ENCODE peak calls at places on chromosomes 11 and 22, in four cellular contexts. D is WTC11, N is K562, O is GM12878. I is an unnamed sample.

GRCh38 chr22:21652547-21653545 is 10.7 kb downstream of the SDF2L1 start:
- DNase-seq in D (peak; percentile 60), N (peak; percentile 92), O (no peak), I (no peak)

GRCh38 chr22:38732251-38732815 is 23.5 kb downstream of the SUN2 start:
- DNase-seq in D (no peak), N (no peak), O (no peak), I (no peak)

GRCh38 chr22:24497879-24498278 is 2.7 kb downstream of the UPB1 start:
- DNase-seq in D (no peak), N (no peak), O (no peak), I (no peak)

GRCh38 chr22:46003271-46004091 is 26.5 kb upstream of the WNT7B start:
- DNase-seq in D (no peak), N (no peak), O (no peak), I (peak; percentile 54)

GRCh38 chr11:44535201-44535980 is 30.1 kb upstream of the CD82 start:
- DNase-seq in D (no peak), N (no peak), O (no peak), I (no peak)

GRCh38 chr11:114017723-114018122 is 41.8 kb upstream of the ZBTB16 start:
- DNase-seq in D (no peak), N (no peak), O (no peak), I (no peak)

GRCh38 chr11:77278595-77279506 is 22.6 kb downstream of the GDPD4 start:
- DNase-seq in D (no peak), N (no peak), O (no peak), I (no peak)

GRCh38 chr22:27682438-27682837 is 119.1 kb downstream of the MN1 start:
- DNase-seq in D (peak; percentile 73), N (peak; percentile 56), O (no peak), I (no peak)

GRCh38 chr22:46646531-46647211 is 26.5 kb downstream of the GRAMD4 start:
- DNase-seq in D (no peak), N (no peak), O (no peak), I (no peak)

GRCh38 chr22:48939441-48940265 is 888.0 kb downstream of the BRD1 start:
- DNase-seq in D (no peak), N (no peak), O (no peak), I (no peak)

GRCh38 chr11:115758011-115758410 is 253.8 kb upstream of the CADM1 start:
- DNase-seq in D (no peak), N (no peak), O (no peak), I (no peak)

DNA sequence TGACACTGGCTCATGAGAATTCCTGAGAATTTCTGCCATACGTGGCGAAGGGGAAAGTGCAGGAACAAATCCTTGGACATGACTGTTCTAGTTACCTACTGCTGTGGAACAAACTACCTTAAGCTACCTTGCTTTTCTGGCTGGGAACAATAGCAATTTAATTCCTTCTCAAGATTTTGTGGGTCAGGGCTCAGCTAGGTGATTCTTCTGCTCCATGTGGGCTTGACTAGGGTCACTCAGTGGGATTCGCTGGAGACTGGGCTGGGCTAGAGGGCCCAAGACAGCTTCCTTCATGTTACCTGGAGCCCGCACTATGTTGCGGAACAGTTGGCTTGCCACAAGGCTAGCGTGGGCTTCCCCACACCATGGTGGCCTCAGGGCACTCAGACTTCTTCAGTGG is 6.8 kb upstream of the STIP1 start:
- DNase-seq in D (no peak), N (no peak), O (no peak), I (no peak)
- TF ChIP-seq USF1 in D (no peak), N (no peak), O (no peak), I (no peak)

GRCh38 chr11:12140186-12140938 is 30.0 kb downstream of the MICAL2 start:
- DNase-seq in D (no peak), N (no peak), O (no peak), I (no peak)

GRCh38 chr11:12139144-12139881 is 28.9 kb downstream of the MICAL2 start:
- DNase-seq in D (no peak), N (no peak), O (no peak), I (no peak)

GRCh38 chr11:12135185-12135584 is 24.8 kb downstream of the MICAL2 start:
- DNase-seq in D (no peak), N (no peak), O (no peak), I (no peak)

GRCh38 chr11:12137005-12137690 is 26.8 kb downstream of the MICAL2 start:
- DNase-seq in D (no peak), N (no peak), O (no peak), I (no peak)

GRCh38 chr11:12137938-12138731 is 27.7 kb downstream of the MICAL2 start:
- DNase-seq in D (no peak), N (no peak), O (no peak), I (peak; percentile 38)
- TF ChIP-seq USF1 in D (no peak), N (no peak), O (no peak), I (no peak)

DNA sequence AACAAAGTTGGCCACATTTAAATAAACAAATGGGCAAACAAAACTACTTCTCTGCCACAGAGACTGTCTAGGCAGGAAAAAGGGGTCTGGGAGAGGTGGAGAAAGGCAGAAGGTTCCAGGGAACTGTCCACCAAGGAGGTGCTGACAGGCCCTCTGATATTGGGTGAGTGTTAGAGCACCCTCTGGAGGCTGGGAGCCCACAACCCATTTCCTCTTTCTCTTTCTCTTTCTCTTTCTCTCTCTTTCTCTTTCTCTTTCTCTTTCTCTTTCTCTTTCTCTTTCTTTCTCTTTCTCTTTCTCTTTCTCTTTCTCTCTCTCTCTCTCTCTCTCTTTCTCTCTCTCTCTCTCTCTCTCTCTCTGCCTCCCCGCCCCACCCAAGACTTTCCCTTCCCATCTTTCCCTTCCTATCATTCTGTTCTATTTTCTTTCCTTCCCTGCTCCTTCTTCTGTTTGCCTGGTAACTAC is 912.8 kb downstream of the DLG2 start:
- DNase-seq in D (peak; percentile 87), N (peak; percentile 15), O (no peak), I (peak; percentile 26)
- TF ChIP-seq USF1 in D (no peak), N (no peak), O (no peak), I (no peak)

GRCh38 chr11:102240502-102240901 is 76.8 kb upstream of the BIRC3 start:
- DNase-seq in D (no peak), N (no peak), O (no peak), I (no peak)
- TF ChIP-seq USF1 in D (no peak), N (no peak), O (no peak), I (no peak)

GRCh38 chr22:20464096-20464614 is 26.5 kb upstream of the SCARF2 start:
- DNase-seq in D (no peak), N (no peak), O (no peak), I (no peak)

GRCh38 chr22:20464912-20465758 is 27.5 kb upstream of the SCARF2 start:
- DNase-seq in D (no peak), N (no peak), O (no peak), I (no peak)

GRCh38 chr22:20465759-20466077 is 28.1 kb upstream of the SCARF2 start:
- DNase-seq in D (no peak), N (no peak), O (no peak), I (no peak)

GRCh38 chr22:20466659-20467379 is 28.8 kb downstream of the KLHL22 start:
- DNase-seq in D (no peak), N (no peak), O (no peak), I (no peak)

GRCh38 chr22:20463324-20464095 is 25.9 kb upstream of the SCARF2 start:
- DNase-seq in D (no peak), N (no peak), O (no peak), I (no peak)
- TF ChIP-seq USF1 in D (no peak), N (no peak), O (no peak), I (no peak)

GRCh38 chr11:119091083-119091650 is 6.5 kb downstream of the HMBS start:
- DNase-seq in D (no peak), N (peak; percentile 8), O (no peak), I (no peak)
- TF ChIP-seq USF1 in D (no peak), N (no peak), O (no peak), I (no peak)

GRCh38 chr11:64210301-64211020 is 3.9 kb downstream of the FERMT3 start:
- DNase-seq in D (no peak), N (no peak), O (no peak), I (peak; percentile 21)

GRCh38 chr11:64209563-64209843 is 3.0 kb downstream of the FERMT3 start:
- DNase-seq in D (no peak), N (no peak), O (no peak), I (no peak)

GRCh38 chr11:64207247-64208085 is 945 bp downstream of the FERMT3 start:
- DNase-seq in D (no peak), N (peak; percentile 89), O (peak; percentile 57), I (peak; percentile 41)

GRCh38 chr11:64208086-64208795 is 1.7 kb downstream of the FERMT3 start:
- DNase-seq in D (no peak), N (no peak), O (no peak), I (peak; percentile 31)

GRCh38 chr11:64208796-64209562 is 2.5 kb downstream of the FERMT3 start:
- DNase-seq in D (no peak), N (no peak), O (no peak), I (peak; percentile 39)
- TF ChIP-seq USF1 in D (no peak), N (no peak), O (no peak), I (no peak)

I was measured in SK-N-SH.